ENCODE peak calls at places on chromosomes 16 and 17, in ten cellular contexts. One of them, this sample, is unnamed.

GRCh38 chr16:3808308-3809063 is 72.0 kb downstream of the CREBBP start:
- DNase-seq in RWPE1: no peak
- DNase-seq in testis: no peak
- DNase-seq in right lobe of liver: no peak
- DNase-seq in GM12865: no peak
- DNase-seq in neural crest cell: no peak
- DNase-seq in A549: no peak
- DNase-seq in ovary: no peak
- DNase-seq in H1: no peak
- DNase-seq in lung: no peak
- DNase-seq in this sample: no peak

GRCh38 chr16:306911-307370 is 24.0 kb downstream of the PDIA2 start:
- DNase-seq in RWPE1: no peak
- DNase-seq in testis: no peak
- DNase-seq in right lobe of liver: no peak
- DNase-seq in GM12865: no peak
- DNase-seq in neural crest cell: no peak
- DNase-seq in A549: no peak
- DNase-seq in ovary: no peak
- DNase-seq in H1: no peak
- DNase-seq in lung: no peak
- DNase-seq in this sample: no peak

GRCh38 chr16:970766-971581 is at the start of gene LMF1:
- DNase-seq in RWPE1: peak
- DNase-seq in testis: peak
- DNase-seq in right lobe of liver: peak
- DNase-seq in GM12865: peak
- DNase-seq in neural crest cell: peak
- DNase-seq in A549: peak
- DNase-seq in ovary: peak
- DNase-seq in H1: peak
- DNase-seq in lung: peak
- DNase-seq in this sample: peak

GRCh38 chr17:42122371-42123303 is at the start of gene HSPB9:
- DNase-seq in RWPE1: no peak
- DNase-seq in testis: no peak
- DNase-seq in right lobe of liver: peak
- DNase-seq in GM12865: no peak
- DNase-seq in neural crest cell: no peak
- DNase-seq in A549: no peak
- DNase-seq in ovary: peak
- DNase-seq in H1: peak
- DNase-seq in lung: peak
- DNase-seq in this sample: no peak

GRCh38 chr16:50326835-50327465 is 41.8 kb downstream of the BRD7 start:
- DNase-seq in RWPE1: no peak
- DNase-seq in testis: no peak
- DNase-seq in right lobe of liver: no peak
- DNase-seq in GM12865: peak
- DNase-seq in neural crest cell: no peak
- DNase-seq in A549: no peak
- DNase-seq in ovary: no peak
- DNase-seq in H1: peak
- DNase-seq in lung: no peak
- DNase-seq in this sample: no peak

GRCh38 chr17:29620271-29620670 is 2.4 kb downstream of the CORO6 start:
- DNase-seq in RWPE1: peak
- DNase-seq in testis: no peak
- DNase-seq in right lobe of liver: no peak
- DNase-seq in GM12865: no peak
- DNase-seq in neural crest cell: no peak
- DNase-seq in A549: peak
- DNase-seq in ovary: no peak
- DNase-seq in H1: no peak
- DNase-seq in lung: no peak
- DNase-seq in this sample: no peak

GRCh38 chr16:1645914-1646525 is 32.1 kb upstream of the JPT2 start:
- DNase-seq in RWPE1: peak
- DNase-seq in testis: no peak
- DNase-seq in right lobe of liver: no peak
- DNase-seq in GM12865: no peak
- DNase-seq in neural crest cell: no peak
- DNase-seq in A549: peak
- DNase-seq in ovary: no peak
- DNase-seq in H1: no peak
- DNase-seq in lung: no peak
- DNase-seq in this sample: no peak

GRCh38 chr16:12509121-12509520 is 294.6 kb downstream of the CPPED1 start:
- DNase-seq in RWPE1: no peak
- DNase-seq in testis: no peak
- DNase-seq in right lobe of liver: no peak
- DNase-seq in GM12865: no peak
- DNase-seq in neural crest cell: no peak
- DNase-seq in A549: no peak
- DNase-seq in ovary: no peak
- DNase-seq in H1: no peak
- DNase-seq in lung: no peak
- DNase-seq in this sample: no peak

GRCh38 chr16:2178321-2179106 is 17.9 kb downstream of the CASKIN1 start:
- DNase-seq in RWPE1: no peak
- DNase-seq in testis: peak
- DNase-seq in right lobe of liver: no peak
- DNase-seq in GM12865: no peak
- DNase-seq in neural crest cell: no peak
- DNase-seq in A549: no peak
- DNase-seq in ovary: no peak
- DNase-seq in H1: peak
- DNase-seq in lung: no peak
- DNase-seq in this sample: no peak

GRCh38 chr17:71885662-71886061 is 235.2 kb upstream of the SOX9 start:
- DNase-seq in RWPE1: no peak
- DNase-seq in testis: no peak
- DNase-seq in right lobe of liver: no peak
- DNase-seq in GM12865: peak
- DNase-seq in neural crest cell: no peak
- DNase-seq in A549: no peak
- DNase-seq in ovary: no peak
- DNase-seq in H1: no peak
- DNase-seq in lung: no peak
- DNase-seq in this sample: no peak

GRCh38 chr16:49625311-49626035 is 230.4 kb downstream of the ZNF423 start:
- DNase-seq in RWPE1: no peak
- DNase-seq in testis: no peak
- DNase-seq in right lobe of liver: no peak
- DNase-seq in GM12865: no peak
- DNase-seq in neural crest cell: no peak
- DNase-seq in A549: no peak
- DNase-seq in ovary: no peak
- DNase-seq in H1: peak
- DNase-seq in lung: no peak
- DNase-seq in this sample: no peak

GRCh38 chr17:48543854-48544355 is 1.0 kb downstream of the HOXB2 start:
- DNase-seq in RWPE1: no peak
- DNase-seq in testis: no peak
- DNase-seq in right lobe of liver: no peak
- DNase-seq in GM12865: no peak
- DNase-seq in neural crest cell: no peak
- DNase-seq in A549: no peak
- DNase-seq in ovary: no peak
- DNase-seq in H1: no peak
- DNase-seq in lung: no peak
- DNase-seq in this sample: no peak

GRCh38 chr17:37465058-37465616 is 24.6 kb upstream of the DUSP14 start:
- DNase-seq in RWPE1: peak
- DNase-seq in testis: no peak
- DNase-seq in right lobe of liver: no peak
- DNase-seq in GM12865: no peak
- DNase-seq in neural crest cell: no peak
- DNase-seq in A549: no peak
- DNase-seq in ovary: no peak
- DNase-seq in H1: no peak
- DNase-seq in lung: no peak
- DNase-seq in this sample: no peak

GRCh38 chr16:86879268-86879667 is 300.9 kb downstream of the FOXL1 start:
- DNase-seq in RWPE1: no peak
- DNase-seq in testis: no peak
- DNase-seq in right lobe of liver: no peak
- DNase-seq in GM12865: no peak
- DNase-seq in neural crest cell: no peak
- DNase-seq in A549: no peak
- DNase-seq in ovary: no peak
- DNase-seq in H1: no peak
- DNase-seq in lung: no peak
- DNase-seq in this sample: no peak

DNA sequence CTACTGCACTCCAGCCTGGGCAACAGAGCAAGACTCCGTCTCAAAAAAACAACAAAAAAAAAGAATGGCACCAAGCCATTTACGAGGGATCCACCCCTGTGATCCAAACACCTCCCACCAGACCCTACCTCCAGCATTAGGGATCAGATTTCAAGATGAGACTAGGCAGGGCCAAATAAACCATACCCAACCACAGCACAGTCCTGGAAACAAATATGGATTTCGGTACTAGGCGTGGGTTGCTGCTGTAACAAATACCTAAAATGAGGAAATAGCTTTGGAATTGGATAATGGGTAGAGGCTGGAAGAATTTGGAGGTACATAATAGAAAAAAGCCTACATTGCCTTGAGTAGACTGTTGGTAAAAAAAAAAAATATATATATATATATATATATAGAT is 49.1 kb downstream of the MMP15 start:
- DNase-seq in RWPE1: no peak
- DNase-seq in testis: no peak
- DNase-seq in right lobe of liver: no peak
- DNase-seq in GM12865: no peak
- DNase-seq in neural crest cell: no peak
- DNase-seq in A549: no peak
- DNase-seq in ovary: no peak
- DNase-seq in H1: no peak
- DNase-seq in lung: no peak
- DNase-seq in this sample: no peak
- TF ChIP-seq CTCF in RWPE1: no peak
- TF ChIP-seq CTCF in testis: no peak
- TF ChIP-seq CTCF in right lobe of liver: no peak
- TF ChIP-seq CTCF in GM12865: no peak
- TF ChIP-seq CTCF in neural crest cell: no peak
- TF ChIP-seq CTCF in A549: no peak
- TF ChIP-seq CTCF in ovary: no peak
- TF ChIP-seq CTCF in H1: no peak
- TF ChIP-seq CTCF in lung: no peak
- TF ChIP-seq CTCF in this sample: no peak

DNA sequence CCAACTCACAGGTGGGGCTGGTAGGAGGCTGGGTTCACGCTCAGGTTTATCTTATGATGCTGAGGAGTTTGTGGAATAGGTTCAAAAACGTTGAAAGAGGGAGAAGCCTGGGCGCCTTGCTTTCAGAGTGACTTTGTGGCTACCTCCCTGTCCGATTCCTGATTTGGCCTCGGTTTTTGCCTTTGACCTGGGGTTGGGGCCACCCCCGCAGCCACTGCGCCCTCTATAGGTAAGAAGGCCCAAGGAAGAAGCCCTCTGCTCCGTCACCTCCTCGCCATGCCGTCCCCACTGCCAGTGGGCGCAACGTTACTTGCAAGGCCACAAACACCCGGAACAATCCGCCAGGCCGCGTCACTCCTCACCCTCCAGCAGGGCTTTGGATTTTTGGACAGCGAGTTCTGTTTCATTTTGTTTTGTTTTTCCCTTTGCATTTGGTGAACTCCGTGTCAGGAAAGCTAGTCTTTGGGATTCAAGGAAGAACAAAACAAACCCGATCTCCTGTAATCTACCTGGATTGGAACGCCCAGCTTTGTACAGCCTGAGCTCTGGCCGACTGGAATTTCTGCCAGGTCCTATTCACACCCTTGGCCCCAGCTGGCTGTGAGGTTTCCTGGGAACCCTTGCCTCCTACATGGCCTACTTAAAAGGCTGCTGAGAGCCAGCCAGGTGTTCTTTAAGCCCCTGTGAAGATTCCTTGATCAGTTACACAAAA is 60.7 kb downstream of the TBC1D16 start:
- DNase-seq in RWPE1: no peak
- DNase-seq in testis: no peak
- DNase-seq in right lobe of liver: peak
- DNase-seq in GM12865: peak
- DNase-seq in neural crest cell: no peak
- DNase-seq in A549: no peak
- DNase-seq in ovary: peak
- DNase-seq in H1: peak
- DNase-seq in lung: no peak
- DNase-seq in this sample: no peak
- TF ChIP-seq CTCF in RWPE1: peak
- TF ChIP-seq CTCF in testis: no peak
- TF ChIP-seq CTCF in right lobe of liver: peak
- TF ChIP-seq CTCF in GM12865: peak
- TF ChIP-seq CTCF in neural crest cell: peak
- TF ChIP-seq CTCF in A549: peak
- TF ChIP-seq CTCF in ovary: no peak
- TF ChIP-seq CTCF in H1: peak
- TF ChIP-seq CTCF in lung: no peak
- TF ChIP-seq CTCF in this sample: no peak

DNA sequence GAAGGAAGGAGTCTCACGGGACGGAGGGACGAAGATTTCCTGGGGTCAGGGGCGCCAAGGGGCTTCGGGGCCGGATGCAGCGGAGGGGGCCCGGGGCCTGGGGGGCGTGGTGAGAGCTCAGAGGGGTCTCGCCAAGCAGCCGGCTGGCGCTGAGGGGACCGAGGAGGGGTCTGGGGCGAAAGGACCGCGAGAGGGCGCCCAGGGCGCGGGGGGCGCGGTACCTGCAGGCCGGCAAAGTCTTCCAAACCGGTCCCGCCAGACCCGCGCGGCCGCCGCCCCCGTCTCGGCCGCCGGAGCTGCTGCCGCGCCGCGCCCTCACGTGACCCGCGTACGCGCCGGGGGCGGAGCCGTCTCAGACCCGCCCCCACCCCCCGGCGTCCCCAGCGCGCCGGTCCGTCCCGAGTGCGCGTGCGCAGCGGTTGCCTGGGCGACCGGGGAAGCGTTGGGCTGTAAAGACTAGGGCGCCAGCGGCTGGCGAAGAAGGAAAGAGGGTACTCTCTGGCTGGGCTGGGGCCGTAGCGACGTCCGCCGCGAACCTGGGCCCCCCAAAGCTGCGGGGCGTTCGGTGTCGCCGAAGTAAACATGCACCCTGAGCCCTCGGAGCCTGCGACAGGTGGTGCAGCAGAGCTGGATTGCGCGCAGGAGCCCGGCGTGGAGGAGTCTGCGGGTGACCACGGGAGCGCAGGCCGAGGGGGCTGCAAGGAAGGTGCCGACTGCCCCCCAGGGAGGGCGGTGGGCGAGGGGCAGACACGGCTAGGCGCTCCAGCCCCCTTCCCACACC is at the start of the genes DNAAF1 and HSDL1:
- DNase-seq in RWPE1: peak
- DNase-seq in testis: peak
- DNase-seq in right lobe of liver: peak
- DNase-seq in GM12865: peak
- DNase-seq in neural crest cell: peak
- DNase-seq in A549: peak
- DNase-seq in ovary: peak
- DNase-seq in H1: peak
- DNase-seq in lung: peak
- DNase-seq in this sample: peak
- TF ChIP-seq CTCF in RWPE1: no peak
- TF ChIP-seq CTCF in testis: no peak
- TF ChIP-seq CTCF in right lobe of liver: no peak
- TF ChIP-seq CTCF in GM12865: peak
- TF ChIP-seq CTCF in neural crest cell: no peak
- TF ChIP-seq CTCF in A549: no peak
- TF ChIP-seq CTCF in ovary: peak
- TF ChIP-seq CTCF in H1: peak
- TF ChIP-seq CTCF in lung: no peak
- TF ChIP-seq CTCF in this sample: peak

GRCh38 chr17:81683584-81684441 is at the start of the genes ARL16 and HGS:
- DNase-seq in RWPE1: peak
- DNase-seq in testis: peak
- DNase-seq in right lobe of liver: peak
- DNase-seq in GM12865: peak
- DNase-seq in neural crest cell: peak
- DNase-seq in A549: peak
- DNase-seq in ovary: peak
- DNase-seq in H1: peak
- DNase-seq in lung: peak
- DNase-seq in this sample: peak
- TF ChIP-seq CTCF in RWPE1: no peak
- TF ChIP-seq CTCF in testis: no peak
- TF ChIP-seq CTCF in right lobe of liver: no peak
- TF ChIP-seq CTCF in GM12865: no peak
- TF ChIP-seq CTCF in neural crest cell: no peak
- TF ChIP-seq CTCF in A549: no peak
- TF ChIP-seq CTCF in ovary: no peak
- TF ChIP-seq CTCF in H1: no peak
- TF ChIP-seq CTCF in lung: no peak
- TF ChIP-seq CTCF in this sample: no peak